ENCODE peak calls at places on chromosomes 7 and 10, in eight cellular contexts. A is NCI-H345; X is OCI-LY7; D is stimulated activated CD4-positive, alpha-beta T cell treated with anti-CD3 and anti-CD28 coated beads, Interleukin-1b, Interleukin-23, amount 100 ng/mL, for 24 hours; I is GM06990; E is adipocyte; M is A549; G is endothelial cell. S is an unnamed sample.
A peak's percentile ranks its signal among the peaks of the same experiment; 100 is the strongest.

GRCh38 chr7:27339478-27339877 is 96.9 kb downstream of the EVX1 start:
- DNase-seq in A (no peak), X (no peak), D (no peak), I (no peak), E (no peak), M (no peak), G (no peak), S (no peak)

GRCh38 chr10:36182059-36182654 is 540.1 kb upstream of the FZD8 start:
- DNase-seq in A (no peak), X (no peak), D (no peak), I (no peak), E (no peak), M (peak; percentile 26), G (no peak), S (peak; percentile 17)

GRCh38 chr10:132916421-132916841 is 25.9 kb downstream of the CFAP46 start:
- DNase-seq in A (no peak), X (no peak), D (no peak), I (no peak), E (no peak), M (no peak), G (no peak), S (no peak)

GRCh38 chr7:151137076-151137611 is 30.4 kb downstream of the GBX1 start:
- DNase-seq in A (no peak), X (no peak), D (no peak), I (no peak), E (no peak), M (no peak), G (no peak), S (no peak)

GRCh38 chr7:158432369-158433270 is 155.0 kb downstream of the PTPRN2 start:
- DNase-seq in A (peak; percentile 94), X (no peak), D (no peak), I (no peak), E (no peak), M (peak; percentile 96), G (no peak), S (no peak)

GRCh38 chr10:14285941-14286555 is 44.7 kb downstream of the FRMD4A start:
- DNase-seq in A (no peak), X (no peak), D (no peak), I (no peak), E (no peak), M (no peak), G (no peak), S (no peak)

GRCh38 chr10:68618234-68618633 is 58.1 kb downstream of the TET1 start:
- DNase-seq in A (no peak), X (no peak), D (no peak), I (no peak), E (no peak), M (no peak), G (no peak), S (no peak)

GRCh38 chr10:25966846-25967245 is 32.8 kb downstream of the MYO3A start:
- DNase-seq in A (no peak), X (no peak), D (no peak), I (no peak), E (no peak), M (no peak), G (no peak), S (no peak)

GRCh38 chr7:98802088-98802780 is 67.6 kb downstream of the TMEM130 start:
- DNase-seq in A (peak; percentile 95), X (peak; percentile 72), D (no peak), I (peak; percentile 86), E (peak; percentile 56), M (peak; percentile 49), G (no peak), S (peak; percentile 34)

GRCh38 chr7:143345428-143345900 is 17.0 kb downstream of the FAM131B start:
- DNase-seq in A (peak; percentile 38), X (no peak), D (peak; percentile 35), I (peak; percentile 44), E (no peak), M (peak; percentile 78), G (peak; percentile 74), S (peak; percentile 9)

GRCh38 chr10:101686133-101686925 is 8.6 kb downstream of the FBXW4 start:
- DNase-seq in A (no peak), X (no peak), D (no peak), I (no peak), E (no peak), M (no peak), G (no peak), S (peak; percentile 52)

GRCh38 chr10:23351914-23352313 is 7.3 kb upstream of the C10orf67 start:
- DNase-seq in A (no peak), X (no peak), D (no peak), I (no peak), E (peak; percentile 77), M (no peak), G (no peak), S (peak; percentile 79)

GRCh38 chr7:130875265-130875741 is 141.3 kb upstream of the KLF14 start:
- DNase-seq in A (peak; percentile 13), X (peak; percentile 45), D (no peak), I (no peak), E (peak; percentile 50), M (peak; percentile 78), G (peak; percentile 69), S (peak; percentile 49)

GRCh38 chr7:36604801-36605200 is 119.5 kb downstream of the AOAH start:
- DNase-seq in A (no peak), X (no peak), D (no peak), I (no peak), E (no peak), M (no peak), G (no peak), S (no peak)

GRCh38 chr7:28433604-28434254 is 21.4 kb downstream of the CREB5 start:
- DNase-seq in A (peak; percentile 6), X (no peak), D (no peak), I (no peak), E (peak; percentile 23), M (no peak), G (no peak), S (peak; percentile 10)

GRCh38 chr10:93421426-93421825 is 60.7 kb downstream of the MYOF start:
- DNase-seq in A (no peak), X (no peak), D (no peak), I (no peak), E (no peak), M (no peak), G (no peak), S (no peak)

GRCh38 chr10:78757542-78757941 is 311.2 kb upstream of the ZMIZ1 start:
- DNase-seq in A (no peak), X (no peak), D (no peak), I (no peak), E (peak; percentile 7), M (no peak), G (no peak), S (peak; percentile 94)

GRCh38 chr10:24952146-24952700 is at the start of gene PRTFDC1:
- DNase-seq in A (peak; percentile 19), X (no peak), D (no peak), I (peak; percentile 59), E (peak; percentile 61), M (peak; percentile 48), G (peak; percentile 48), S (peak; percentile 44)

GRCh38 chr10:112182808-112183328 is 697 bp downstream of the GPAM start:
- DNase-seq in A (no peak), X (no peak), D (no peak), I (no peak), E (no peak), M (no peak), G (no peak), S (no peak)

GRCh38 chr7:20183086-20183485 is 34.1 kb downstream of the MACC1 start:
- DNase-seq in A (no peak), X (no peak), D (no peak), I (no peak), E (peak; percentile 26), M (no peak), G (no peak), S (no peak)

GRCh38 chr10:34933676-34934075 is 118.6 kb upstream of the PARD3 start:
- DNase-seq in A (no peak), X (no peak), D (no peak), I (no peak), E (no peak), M (no peak), G (no peak), S (peak; percentile 20)

GRCh38 chr10:30422981-30423654 is 10.9 kb upstream of the MAP3K8 start:
- DNase-seq in A (no peak), X (peak; percentile 40), D (no peak), I (no peak), E (peak; percentile 89), M (peak; percentile 96), G (peak; percentile 28), S (peak; percentile 80)

GRCh38 chr7:73977626-73978618 is 50.1 kb upstream of the ELN start:
- DNase-seq in A (no peak), X (no peak), D (no peak), I (no peak), E (no peak), M (peak; percentile 37), G (no peak), S (no peak)

GRCh38 chr7:41232086-41232485 is 470.8 kb downstream of the INHBA start:
- DNase-seq in A (no peak), X (no peak), D (no peak), I (no peak), E (no peak), M (no peak), G (no peak), S (peak; percentile 28)

GRCh38 chr10:17009228-17009700 is 120.3 kb downstream of the CUBN start:
- DNase-seq in A (no peak), X (no peak), D (no peak), I (no peak), E (peak; percentile 73), M (no peak), G (no peak), S (peak; percentile 89)

GRCh38 chr7:30929686-30930085 is 18.0 kb downstream of the AQP1 start:
- DNase-seq in A (no peak), X (no peak), D (no peak), I (no peak), E (no peak), M (no peak), G (no peak), S (no peak)

GRCh38 chr10:61974611-61975010 is 73.1 kb downstream of the ARID5B start:
- DNase-seq in A (peak; percentile 19), X (peak; percentile 77), D (no peak), I (no peak), E (peak; percentile 72), M (no peak), G (no peak), S (peak; percentile 73)

GRCh38 chr7:117731455-117731854 is 141.8 kb downstream of the CTTNBP2 start:
- DNase-seq in A (no peak), X (no peak), D (no peak), I (peak; percentile 21), E (no peak), M (peak; percentile 17), G (peak; percentile 6), S (no peak)

GRCh38 chr10:17235136-17235535 is 7.1 kb downstream of the VIM start:
- DNase-seq in A (no peak), X (no peak), D (no peak), I (no peak), E (peak; percentile 28), M (peak; percentile 58), G (no peak), S (peak; percentile 44)

GRCh38 chr10:79443338-79444242 is 1.8 kb downstream of the ZCCHC24 start:
- DNase-seq in A (no peak), X (no peak), D (no peak), I (no peak), E (peak; percentile 42), M (no peak), G (no peak), S (no peak)

GRCh38 chr10:71238626-71239025 is 26.3 kb downstream of the UNC5B start:
- DNase-seq in A (no peak), X (no peak), D (no peak), I (no peak), E (no peak), M (no peak), G (no peak), S (no peak)

GRCh38 chr10:132395704-132396494 is 1.1 kb upstream of the PWWP2B start:
- DNase-seq in A (no peak), X (no peak), D (no peak), I (no peak), E (no peak), M (peak; percentile 40), G (peak; percentile 69), S (no peak)

GRCh38 chr10:97701438-97702064 is 12.0 kb upstream of the MARVELD1 start:
- DNase-seq in A (peak; percentile 58), X (peak; percentile 71), D (no peak), I (no peak), E (peak; percentile 92), M (peak; percentile 74), G (peak; percentile 61), S (peak; percentile 81)

GRCh38 chr10:20593649-20594048 is 303.5 kb downstream of the NEBL start:
- DNase-seq in A (no peak), X (no peak), D (no peak), I (no peak), E (no peak), M (no peak), G (no peak), S (no peak)

S was measured in EH.